ENCODE peak calls at places on chromosomes 1 and 21, in five cellular contexts. S is NT2/D1, N is HEK293T, M is GM12878, B is H1. A is an unnamed sample.
A peak's percentile ranks its signal among the peaks of the same experiment; 100 is the strongest.

GRCh38 chr1:50419907-50420248 is 3.4 kb downstream of the DMRTA2 start:
- DNase-seq in B (no peak), S (no peak), N (peak; percentile 1), M (no peak), A (no peak)

GRCh38 chr1:96048572-96048971 is 673.0 kb upstream of the PTBP2 start:
- DNase-seq in N (no peak), M (no peak), B (no peak), S (no peak), A (no peak)

GRCh38 chr1:52424757-52425265 is 20.4 kb downstream of the PRPF38A start:
- DNase-seq in N (no peak), M (no peak), S (no peak), B (no peak), A (no peak)

GRCh38 chr1:233631810-233632375 is 18.0 kb downstream of the KCNK1 start:
- DNase-seq in M (no peak), S (no peak), B (no peak), N (no peak), A (no peak)

GRCh38 chr1:93257889-93258288 is 77.4 kb downstream of the CCDC18 start:
- DNase-seq in M (no peak), B (no peak), S (no peak), N (no peak), A (no peak)

GRCh38 chr1:86852737-86853408 is 61.1 kb downstream of the SELENOF start:
- DNase-seq in S (no peak), M (no peak), N (no peak), B (no peak), A (peak; percentile 59)

GRCh38 chr1:56967900-56968832 is 2.4 kb upstream of the C8B start:
- DNase-seq in N (peak; percentile 85), S (peak; percentile 39), B (peak; percentile 93), M (no peak), A (peak; percentile 58)

GRCh38 chr21:33025471-33026298 is at the start of gene OLIG2:
- DNase-seq in M (no peak), S (peak; percentile 93), B (peak; percentile 93), N (peak; percentile 97), A (no peak)

GRCh38 chr1:37718901-37719571 is 26.7 kb downstream of the CDCA8 start:
- DNase-seq in M (no peak), B (no peak), S (no peak), N (no peak), A (no peak)

GRCh38 chr21:14741237-14741636 is 195.1 kb upstream of the SAMSN1 start:
- DNase-seq in S (no peak), M (no peak), B (no peak), N (no peak), A (no peak)

GRCh38 chr1:63807063-63807462 is 33.2 kb downstream of the ROR1 start:
- DNase-seq in N (no peak), B (no peak), M (no peak), S (no peak), A (no peak)

GRCh38 chr1:242651817-242652216 is 127.3 kb upstream of the PLD5 start:
- DNase-seq in N (peak; percentile 17), S (peak; percentile 72), B (peak; percentile 83), M (no peak), A (peak; percentile 4)

GRCh38 chr1:173532237-173532636 is 55.1 kb downstream of the PRDX6 start:
- DNase-seq in B (no peak), S (no peak), N (no peak), M (no peak), A (no peak)

GRCh38 chr1:58162952-58163550 is 383.5 kb downstream of the OMA1 start:
- DNase-seq in M (no peak), N (peak; percentile 71), B (peak; percentile 63), S (peak; percentile 87), A (peak; percentile 57)

GRCh38 chr1:234979316-234980223 is 149.1 kb downstream of the TOMM20 start:
- DNase-seq in S (no peak), N (no peak), B (no peak), M (no peak), A (no peak)

GRCh38 chr1:93723101-93723500 is 41.5 kb upstream of the BCAR3 start:
- DNase-seq in M (no peak), B (no peak), N (no peak), S (no peak), A (no peak)

GRCh38 chr1:98962156-98962555 is 42.5 kb downstream of the PLPPR5 start:
- DNase-seq in S (no peak), B (no peak), M (no peak), N (no peak), A (no peak)

GRCh38 chr1:26728645-26729044 is 32.8 kb downstream of the ARID1A start:
- DNase-seq in B (no peak), N (no peak), S (no peak), M (no peak), A (no peak)

GRCh38 chr1:1775364-1776226 is 2.7 kb downstream of the NADK start:
- DNase-seq in S (no peak), M (no peak), N (no peak), B (no peak), A (no peak)

GRCh38 chr1:6423321-6423999 is 1.1 kb upstream of the ESPN start:
- DNase-seq in N (peak; percentile 78), S (no peak), B (peak; percentile 92), M (no peak), A (no peak)

GRCh38 chr1:38745476-38746410 is 113.8 kb downstream of the RRAGC start:
- DNase-seq in S (no peak), M (no peak), N (no peak), B (no peak), A (no peak)

GRCh38 chr21:42037943-42038342 is 27.8 kb upstream of the ZBTB21 start:
- DNase-seq in M (no peak), B (no peak), S (no peak), N (no peak), A (peak; percentile 85)

GRCh38 chr1:7628273-7628672 is 142.8 kb upstream of the VAMP3 start:
- DNase-seq in B (no peak), S (no peak), N (no peak), M (no peak), A (no peak)

GRCh38 chr21:31536138-31536537 is 123.4 kb upstream of the SOD1 start:
- DNase-seq in B (no peak), N (no peak), S (no peak), M (no peak), A (no peak)

GRCh38 chr1:90671251-90671650 is 45.9 kb downstream of the BARHL2 start:
- DNase-seq in N (no peak), M (no peak), S (no peak), B (no peak), A (no peak)

GRCh38 chr1:154502066-154502741 is at the start of the genes SHE and TDRD10:
- DNase-seq in N (no peak), M (no peak), B (no peak), S (no peak), A (no peak)

GRCh38 chr1:12433323-12434053 is 184.5 kb downstream of the DHRS3 start:
- DNase-seq in S (peak; percentile 23), M (no peak), B (peak; percentile 52), N (peak; percentile 52), A (peak; percentile 82)

DNA sequence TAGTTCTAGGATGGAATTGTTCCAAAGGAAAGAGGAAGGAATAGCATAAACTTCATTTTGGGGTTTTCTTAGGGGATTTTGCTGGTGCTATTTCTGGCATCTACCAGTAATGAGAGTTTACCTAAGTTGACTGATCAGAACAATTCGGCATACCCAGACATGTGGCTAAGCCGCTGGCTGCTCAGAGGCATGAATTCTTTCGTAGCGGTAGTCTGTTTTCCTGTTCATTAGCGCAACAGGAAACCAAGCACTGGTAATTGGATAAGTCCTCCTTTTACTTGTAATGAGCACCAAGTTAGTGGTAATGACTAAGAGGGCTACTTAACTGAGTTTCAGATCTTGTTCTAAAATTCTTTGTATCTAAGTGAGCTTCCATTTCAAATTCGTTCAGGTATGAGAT is 38.6 kb downstream of the C21orf91 start:
- DNase-seq in B (no peak), S (no peak), M (peak; percentile 95), N (no peak), A (no peak)
- TF ChIP-seq SUZ12 in B (no peak), S (no peak), M (no peak), N (no peak), A (no peak)

GRCh38 chr1:204946640-204947039 is 76.0 kb downstream of the NFASC start:
- DNase-seq in B (no peak), S (no peak), M (no peak), N (no peak), A (no peak)

GRCh38 chr1:204947747-204948146 is 77.1 kb downstream of the NFASC start:
- DNase-seq in M (no peak), N (no peak), B (no peak), S (no peak), A (no peak)

GRCh38 chr1:204950353-204951001 is 79.8 kb downstream of the NFASC start:
- DNase-seq in N (no peak), B (no peak), S (peak; percentile 43), M (no peak), A (no peak)

GRCh38 chr1:204945565-204945977 is 74.9 kb downstream of the NFASC start:
- DNase-seq in N (no peak), B (no peak), S (no peak), M (no peak), A (no peak)

GRCh38 chr1:204947338-204947737 is 76.7 kb downstream of the NFASC start:
- DNase-seq in B (no peak), N (no peak), S (no peak), M (no peak), A (no peak)
- TF ChIP-seq SUZ12 in B (no peak), N (no peak), S (no peak), M (no peak), A (no peak)

GRCh38 chr1:85656948-85657347 is 51.3 kb downstream of the ZNHIT6 start:
- DNase-seq in M (no peak), B (no peak), S (no peak), N (no peak), A (no peak)

GRCh38 chr1:85663382-85663781 is 44.9 kb downstream of the ZNHIT6 start:
- DNase-seq in B (no peak), N (no peak), M (no peak), S (no peak), A (peak; percentile 9)

GRCh38 chr1:85659174-85659573 is 49.1 kb downstream of the ZNHIT6 start:
- DNase-seq in N (no peak), S (no peak), M (no peak), B (no peak), A (no peak)

GRCh38 chr1:85661767-85662166 is 46.5 kb downstream of the ZNHIT6 start:
- DNase-seq in N (no peak), S (no peak), M (no peak), B (no peak), A (no peak)

GRCh38 chr1:85660541-85660940 is 47.7 kb downstream of the ZNHIT6 start:
- DNase-seq in M (no peak), S (no peak), B (no peak), N (no peak), A (no peak)
- TF ChIP-seq SUZ12 in M (no peak), S (no peak), B (no peak), N (no peak), A (no peak)

GRCh38 chr1:178643871-178644270 is 81.2 kb upstream of the RALGPS2 start:
- DNase-seq in M (no peak), N (no peak), B (no peak), S (no peak), A (no peak)

GRCh38 chr1:178646821-178647220 is 78.2 kb upstream of the RALGPS2 start:
- DNase-seq in N (no peak), B (no peak), M (no peak), S (no peak), A (no peak)

GRCh38 chr1:178645157-178645825 is 79.8 kb upstream of the RALGPS2 start:
- DNase-seq in S (no peak), N (no peak), M (no peak), B (no peak), A (no peak)

GRCh38 chr1:178645826-178646200 is 79.2 kb upstream of the RALGPS2 start:
- DNase-seq in S (no peak), M (no peak), B (no peak), N (no peak), A (no peak)

GRCh38 chr1:178644308-178645120 is 80.5 kb upstream of the RALGPS2 start:
- DNase-seq in M (no peak), S (no peak), N (no peak), B (no peak), A (peak; percentile 61)
- TF ChIP-seq SUZ12 in M (no peak), S (no peak), N (no peak), B (no peak), A (no peak)